ENCODE peak calls at places on chromosomes 4 and X, in four cellular contexts. F is HCT116, R is IMR-90, N is type B pancreatic cell. K is an unnamed sample.

GRCh38 chrX:105190252-105190853 is 30.1 kb downstream of the TEX13A start:
- DNase-seq in F (no peak), R (peak), N (no peak), K (peak)

GRCh38 chrX:56978172-56978571 is 17.2 kb downstream of the SPIN3 start:
- DNase-seq in R (peak), N (no peak), F (peak), K (peak)

GRCh38 chr4:47926667-47927258 is 12.4 kb upstream of the NFXL1 start:
- DNase-seq in F (peak), R (peak), N (no peak), K (peak)

GRCh38 chr4:66574145-66574978 is 904.1 kb upstream of the EPHA5 start:
- DNase-seq in N (no peak), R (peak), F (no peak), K (peak)

GRCh38 chrX:152907084-152907651 is 9.3 kb downstream of the ZNF185 start:
- DNase-seq in F (no peak), R (peak), N (no peak), K (peak)

GRCh38 chr4:6894528-6895498 is 14.8 kb upstream of the TBC1D14 start:
- DNase-seq in R (no peak), N (no peak), F (no peak), K (no peak)

GRCh38 chr4:138320030-138320429 is 77.9 kb upstream of the SLC7A11 start:
- DNase-seq in F (no peak), N (no peak), R (no peak), K (no peak)

GRCh38 chr4:44025376-44026020 is 423.1 kb downstream of the KCTD8 start:
- DNase-seq in F (no peak), N (no peak), R (no peak), K (no peak)

GRCh38 chr4:42341518-42342026 is 55.7 kb upstream of the SHISA3 start:
- DNase-seq in F (no peak), N (no peak), R (peak), K (peak)

GRCh38 chr4:174505012-174505411 is 17.3 kb downstream of the HPGD start:
- DNase-seq in N (no peak), R (no peak), F (no peak), K (no peak)